ENCODE peak calls at places on chromosomes 12 and 14, in nine cellular contexts. Q is NCI-H1092 treated with DMSO at 0.1 percent for 48 hours; L is left lung; U is activated T-helper 1 cell treated with Interleukin-2 at 50 U/mL for 16 hours; G is CD4-positive, CD25-positive, alpha-beta regulatory T cell; O is heart right ventricle; K is stimulated activated CD8-positive, alpha-beta memory T cell treated with anti-CD3 and anti-CD28 coated beads, Interleukin-15, amount 100 ng/mL, for 24 hours; X is activated T-cell treated with anti-CD3 and anti-CD28 coated beads, Interleukin-2, amount 50 U/mL, for 1 hour; E is T-helper 22 cell. C is an unnamed sample.

GRCh38 chr14:91177073-91177796 is 63.4 kb downstream of the DGLUCY start:
- DNase-seq in Q (peak; percentile 83), L (no peak), U (peak; percentile 37), G (peak; percentile 79), O (no peak), K (no peak), X (peak; percentile 66), E (peak; percentile 33), C (peak; percentile 73)

GRCh38 chr14:82084813-82085212 is 551.2 kb upstream of the SEL1L start:
- DNase-seq in Q (no peak), L (no peak), U (no peak), G (no peak), O (no peak), K (no peak), X (no peak), E (no peak), C (no peak)

GRCh38 chr14:68970096-68970612 is 8.9 kb downstream of the ACTN1 start:
- DNase-seq in Q (no peak), L (no peak), U (no peak), G (peak; percentile 81), O (no peak), K (no peak), X (peak; percentile 46), E (no peak), C (peak; percentile 38)

GRCh38 chr14:93765032-93765626 is 23.2 kb downstream of the PRIMA1 start:
- DNase-seq in Q (no peak), L (no peak), U (no peak), G (no peak), O (no peak), K (no peak), X (no peak), E (no peak), C (no peak)

GRCh38 chr14:58844544-58844943 is 206.8 kb downstream of the DACT1 start:
- DNase-seq in Q (no peak), L (no peak), U (no peak), G (no peak), O (no peak), K (no peak), X (no peak), E (no peak), C (no peak)

GRCh38 chr12:52126050-52126604 is 46.6 kb downstream of the SMIM41 start:
- DNase-seq in Q (peak; percentile 15), L (no peak), U (no peak), G (no peak), O (no peak), K (no peak), X (no peak), E (no peak), C (peak; percentile 50)

GRCh38 chr12:109753054-109753401 is 39.4 kb downstream of the FAM222A start:
- DNase-seq in Q (no peak), L (no peak), U (no peak), G (no peak), O (no peak), K (no peak), X (peak; percentile 2), E (no peak), C (peak; percentile 12)

GRCh38 chr12:27382924-27383323 is 50.3 kb downstream of the BMAL2 start:
- DNase-seq in Q (no peak), L (no peak), U (no peak), G (no peak), O (no peak), K (no peak), X (no peak), E (no peak), C (no peak)

GRCh38 chr12:69821441-69822204 is 3.4 kb upstream of the MYRFL start:
- DNase-seq in Q (peak; percentile 22), L (no peak), U (no peak), G (no peak), O (no peak), K (no peak), X (no peak), E (no peak), C (no peak)

GRCh38 chr14:90276627-90277367 is 20.4 kb downstream of the PSMC1 start:
- DNase-seq in Q (no peak), L (no peak), U (no peak), G (no peak), O (no peak), K (no peak), X (no peak), E (no peak), C (no peak)

GRCh38 chr14:80658733-80659132 is 282.8 kb downstream of the CEP128 start:
- DNase-seq in Q (no peak), L (no peak), U (no peak), G (no peak), O (no peak), K (no peak), X (no peak), E (no peak), C (no peak)

GRCh38 chr12:18261273-18261672 is at the start of gene PIK3C2G:
- DNase-seq in Q (no peak), L (no peak), U (no peak), G (no peak), O (no peak), K (no peak), X (no peak), E (no peak), C (no peak)

GRCh38 chr12:105338954-105339353 is 8.5 kb downstream of the C12orf75 start:
- DNase-seq in Q (no peak), L (no peak), U (no peak), G (no peak), O (no peak), K (no peak), X (no peak), E (no peak), C (no peak)

GRCh38 chr14:51828017-51828797 is 32.2 kb upstream of the GNG2 start:
- DNase-seq in Q (no peak), L (peak; percentile 87), U (peak; percentile 53), G (no peak), O (no peak), K (peak; percentile 24), X (peak; percentile 67), E (peak; percentile 64), C (peak; percentile 72)

GRCh38 chr12:107775093-107775721 is 703 bp downstream of the ASCL4 start:
- DNase-seq in Q (no peak), L (peak; percentile 74), U (no peak), G (no peak), O (no peak), K (no peak), X (no peak), E (no peak), C (peak; percentile 55)

GRCh38 chr12:18250313-18250916 is 10.9 kb upstream of the PIK3C2G start:
- DNase-seq in Q (peak; percentile 76), L (no peak), U (no peak), G (no peak), O (peak; percentile 28), K (no peak), X (no peak), E (no peak), C (no peak)

GRCh38 chr14:101335061-101335661 is 226.1 kb upstream of the DIO3 start:
- DNase-seq in Q (no peak), L (no peak), U (no peak), G (no peak), O (no peak), K (no peak), X (no peak), E (no peak), C (no peak)

GRCh38 chr12:26271889-26272492 is 76.6 kb downstream of the SSPN start:
- DNase-seq in Q (no peak), L (peak; percentile 82), U (no peak), G (no peak), O (peak; percentile 87), K (no peak), X (no peak), E (no peak), C (peak; percentile 94)

GRCh38 chr14:100621806-100622205 is 34.6 kb upstream of the BEGAIN start:
- DNase-seq in Q (no peak), L (no peak), U (no peak), G (no peak), O (no peak), K (no peak), X (peak; percentile 11), E (no peak), C (peak; percentile 34)

GRCh38 chr14:82999802-83000201 is 1466.1 kb upstream of the SEL1L start:
- DNase-seq in Q (peak; percentile 4), L (no peak), U (no peak), G (no peak), O (no peak), K (no peak), X (no peak), E (no peak), C (no peak)

GRCh38 chr14:105153331-105153731 is 15.2 kb downstream of the JAG2 start:
- DNase-seq in Q (no peak), L (peak; percentile 81), U (no peak), G (no peak), O (peak; percentile 77), K (no peak), X (no peak), E (no peak), C (peak; percentile 82)

GRCh38 chr12:64621257-64621942 is 11.1 kb downstream of the RASSF3 start:
- DNase-seq in Q (no peak), L (no peak), U (no peak), G (no peak), O (no peak), K (no peak), X (no peak), E (no peak), C (peak; percentile 65)

GRCh38 chr14:39265741-39266588 is 32.2 kb downstream of the MIA2 start:
- DNase-seq in Q (peak; percentile 77), L (no peak), U (no peak), G (no peak), O (peak; percentile 64), K (no peak), X (no peak), E (no peak), C (no peak)

GRCh38 chr12:6424848-6425247 is 19.9 kb upstream of the CD27 start:
- DNase-seq in Q (no peak), L (no peak), U (no peak), G (no peak), O (no peak), K (no peak), X (no peak), E (no peak), C (peak; percentile 51)

GRCh38 chr14:48243900-48244299 is 568.5 kb upstream of the MDGA2 start:
- DNase-seq in Q (no peak), L (no peak), U (no peak), G (no peak), O (no peak), K (no peak), X (no peak), E (no peak), C (no peak)

C was measured in aorta.